ENCODE peak calls at places on chromosomes 2 and 18, in four cellular contexts. H is Panc1, V is tibial artery, Z is spleen. F is an unnamed sample. For H3K4me1, the result is how much of the 10 kb centered on the place peaks cover.

GRCh38 chr2:9821805-9822445 is 21.3 kb upstream of the TAF1B start:
- DNase-seq in H (no peak), V (no peak), Z (no peak), F (no peak)

GRCh38 chr2:143284087-143284675 is 155.0 kb downstream of the ARHGAP15 start:
- DNase-seq in H (no peak), V (no peak), Z (no peak), F (no peak)

GRCh38 chr2:125405816-125406215 is 1250.1 kb upstream of the GYPC start:
- DNase-seq in H (peak), V (no peak), Z (no peak), F (no peak)

GRCh38 chr18:44541781-44542180 is 138.9 kb upstream of the SETBP1 start:
- DNase-seq in H (no peak), V (no peak), Z (no peak), F (no peak)

GRCh38 chr2:109421606-109422005 is 192.2 kb downstream of the SEPTIN10 start:
- DNase-seq in H (no peak), V (no peak), Z (peak), F (no peak)

GRCh38 chr18:12744103-12744502 is 41.3 kb downstream of the PSMG2 start:
- DNase-seq in H (peak), V (no peak), Z (no peak), F (no peak)

GRCh38 chr2:219252084-219252483 is 959 bp upstream of the TUBA4B start:
- DNase-seq in H (no peak), V (no peak), Z (no peak), F (no peak)

GRCh38 chr2:27765621-27766286 is 5.8 kb upstream of the MRPL33 start:
- DNase-seq in H (no peak), V (peak), Z (peak), F (peak)

GRCh38 chr2:37679072-37679695 is 7.7 kb upstream of the CDC42EP3 start:
- DNase-seq in H (no peak), V (no peak), Z (no peak), F (no peak)

GRCh38 chr2:136248242-136248641 is 130.3 kb upstream of the CXCR4 start:
- DNase-seq in H (no peak), V (peak), Z (no peak), F (no peak)
- H3K4me1 ChIP-seq in H (under half), V (under half), Z (under half), F (under half)

DNA sequence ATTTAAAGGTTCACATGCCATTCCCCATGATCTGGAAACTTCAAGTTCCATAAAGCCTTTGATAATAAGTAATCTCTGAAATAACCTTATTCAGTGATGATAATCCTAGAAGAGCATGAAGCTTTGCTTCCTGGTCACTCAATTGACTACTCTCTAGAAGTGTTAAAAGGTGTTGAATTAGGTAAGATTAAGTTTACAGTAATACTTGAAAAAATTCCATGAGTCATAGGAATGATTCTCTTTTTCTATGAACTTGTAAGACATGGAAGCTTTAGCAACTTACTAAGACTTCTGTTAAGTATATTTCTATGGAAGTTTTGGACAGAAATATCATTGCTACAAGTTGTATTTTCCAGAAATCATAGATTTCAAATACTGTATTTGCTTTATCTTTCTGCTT is 100.6 kb downstream of the MYO1B start:
- DNase-seq in H (no peak), V (no peak), Z (no peak), F (no peak)
- H3K4me3 ChIP-seq in H (no peak), V (no peak), Z (no peak), F (no peak)

DNA sequence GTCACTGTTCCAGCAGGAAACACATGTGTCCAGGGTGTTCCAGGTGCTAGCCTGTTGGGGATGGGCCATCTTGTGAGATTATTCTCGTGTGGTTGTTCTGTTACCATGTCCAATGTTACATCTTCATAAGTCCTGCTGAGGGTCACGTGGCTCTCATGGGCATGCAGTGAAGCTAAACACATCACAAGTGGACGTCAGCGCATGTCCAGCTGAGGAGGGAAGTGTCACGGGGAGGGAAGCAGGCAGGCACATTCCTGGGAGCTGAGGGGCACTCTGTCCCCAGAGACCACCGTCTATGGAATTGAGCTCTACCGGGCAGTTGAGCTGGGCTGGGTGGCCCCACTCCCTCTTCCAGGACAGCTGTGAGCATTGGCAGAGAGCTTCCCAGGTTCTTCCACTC is 155.3 kb upstream of the TWIST2 start:
- DNase-seq in H (no peak), V (no peak), Z (no peak), F (no peak)
- H3K4me1 ChIP-seq in H (under half), V (under half), Z (under half), F (under half)

GRCh38 chr2:46334389-46335345 is 37.5 kb downstream of the EPAS1 start:
- DNase-seq in H (no peak), V (no peak), Z (no peak), F (no peak)
- H3K4me3 ChIP-seq in H (peak), V (peak), Z (no peak), F (peak)

DNA sequence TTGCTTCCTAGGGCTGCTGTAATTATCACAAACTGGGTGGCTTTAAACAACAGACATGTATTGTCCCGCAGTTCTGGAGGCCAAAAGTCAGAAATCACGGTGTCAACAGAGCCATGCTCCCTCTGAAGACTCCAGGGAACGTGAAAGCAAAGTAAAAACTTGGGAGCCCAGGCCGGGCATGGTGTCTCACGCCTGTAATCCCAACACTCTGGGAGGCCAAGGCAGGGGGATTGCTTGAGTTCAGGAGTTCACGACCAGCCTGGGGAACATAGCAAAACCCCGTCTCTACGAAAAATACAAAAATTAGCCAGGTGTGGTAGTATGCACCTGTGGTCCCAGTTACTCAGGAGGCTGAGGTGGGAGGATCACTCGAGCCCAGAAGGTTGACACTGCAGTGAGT is 63.5 kb downstream of the MCFD2 start:
- DNase-seq in H (no peak), V (no peak), Z (no peak), F (no peak)
- H3K4me1 ChIP-seq in H (under half), V (under half), Z (under half), F (under half)

GRCh38 chr18:80239830-80240229 is 7.5 kb downstream of the PARD6G start:
- DNase-seq in H (no peak), V (no peak), Z (no peak), F (no peak)

GRCh38 chr18:80241919-80242777 is 5.2 kb downstream of the PARD6G start:
- DNase-seq in H (no peak), V (no peak), Z (no peak), F (no peak)

GRCh38 chr18:80243204-80243603 is 4.1 kb downstream of the PARD6G start:
- DNase-seq in H (no peak), V (no peak), Z (no peak), F (no peak)

GRCh38 chr18:80234398-80234797 is 12.9 kb downstream of the PARD6G start:
- DNase-seq in H (no peak), V (no peak), Z (no peak), F (no peak)

DNA sequence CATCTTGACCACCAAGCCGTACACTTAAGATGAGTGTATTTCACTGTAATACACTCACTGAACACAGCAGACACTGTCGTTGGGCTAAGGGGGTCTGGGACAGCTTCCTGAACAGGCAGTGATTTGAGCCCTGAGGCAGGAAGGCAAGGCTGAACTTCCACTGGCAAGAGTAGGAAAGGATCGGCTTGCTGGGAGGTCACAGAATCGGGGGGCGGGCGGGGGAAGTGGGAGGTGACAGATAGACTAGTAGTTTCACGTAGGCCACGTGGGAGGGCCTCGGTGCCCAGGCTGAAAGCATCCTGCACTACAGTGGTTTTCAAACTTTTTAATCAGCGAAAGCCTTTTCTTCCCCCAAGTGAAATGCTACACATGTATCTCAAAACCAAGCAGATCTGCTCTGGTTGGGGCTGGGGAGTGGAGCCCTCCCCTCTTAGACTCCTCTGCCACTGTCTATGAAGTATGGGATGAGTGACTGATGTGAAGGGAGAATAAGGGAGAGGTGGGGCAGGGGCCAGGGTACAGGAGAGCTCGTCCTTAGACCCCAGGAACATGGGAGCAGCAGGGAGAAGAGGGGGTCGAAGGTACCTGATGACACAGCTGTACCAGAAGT is 8.6 kb downstream of the PARD6G start:
- DNase-seq in H (no peak), V (no peak), Z (no peak), F (no peak)
- H3K4me3 ChIP-seq in H (no peak), V (no peak), Z (no peak), F (no peak)

DNA sequence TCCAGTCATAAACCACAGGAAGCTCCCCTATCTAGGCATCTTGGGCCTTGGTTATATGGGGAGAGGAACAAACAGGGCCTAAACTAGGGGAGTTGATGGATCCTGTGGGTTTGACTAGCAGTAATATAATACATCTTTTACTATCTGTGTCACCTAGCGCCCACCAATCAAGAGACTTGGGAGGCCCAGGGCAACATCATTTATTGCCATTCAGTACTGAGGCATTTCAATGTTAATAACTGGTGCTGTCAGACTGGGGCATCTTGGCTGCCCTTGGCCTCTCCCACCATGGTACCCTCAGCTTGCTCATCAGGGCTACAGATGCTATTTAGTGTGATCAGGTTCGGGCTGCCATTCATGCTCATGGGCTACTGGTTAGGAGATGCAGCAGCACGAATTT is 320.7 kb downstream of the MYCN start:
- DNase-seq in H (no peak), V (no peak), Z (no peak), F (no peak)
- H3K4me1 ChIP-seq in H (under half), V (under half), Z (under half), F (under half)

DNA sequence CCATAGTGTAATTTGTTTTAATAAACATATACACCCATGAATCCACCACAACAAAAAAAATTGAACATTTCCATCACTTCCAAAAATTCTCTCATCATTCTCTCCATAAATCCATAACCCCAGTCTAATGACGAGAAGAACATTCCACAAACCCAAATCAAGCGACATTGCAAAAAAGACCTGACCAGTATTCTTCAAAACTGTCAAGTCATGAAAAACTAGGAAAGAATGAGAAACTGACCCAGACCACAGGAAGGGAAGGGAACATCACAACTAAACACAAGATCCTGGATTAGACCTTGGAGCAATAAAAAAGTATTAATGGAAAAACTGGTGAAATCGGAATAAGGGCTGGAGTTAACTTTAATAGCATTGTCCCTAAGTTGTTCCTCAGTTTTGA is 141.3 kb upstream of the SLC35G4 start:
- DNase-seq in H (no peak), V (no peak), Z (no peak), F (no peak)
- H3K4me3 ChIP-seq in H (no peak), V (no peak), Z (no peak), F (no peak)